ENCODE peak calls at places on chromosomes 5 and 9, in seven cellular contexts. One of them, this sample, is unnamed.

GRCh38 chr5:132064738-132065331 is 4.4 kb downstream of the IL3 start:
- DNase-seq in AG08396: peak
- DNase-seq in NAMALWA: peak
- DNase-seq in T-helper 2 cell: peak
- DNase-seq in type B pancreatic cell: peak
- DNase-seq in coronary artery: no peak
- DNase-seq in chondrocyte: peak
- DNase-seq in this sample: peak

GRCh38 chr5:78805474-78806124 is 157.0 kb upstream of the LHFPL2 start:
- DNase-seq in AG08396: no peak
- DNase-seq in NAMALWA: no peak
- DNase-seq in T-helper 2 cell: no peak
- DNase-seq in type B pancreatic cell: no peak
- DNase-seq in coronary artery: no peak
- DNase-seq in chondrocyte: no peak
- DNase-seq in this sample: no peak

GRCh38 chr5:55570026-55570425 is 35.3 kb upstream of the PLPP1 start:
- DNase-seq in AG08396: peak
- DNase-seq in NAMALWA: no peak
- DNase-seq in T-helper 2 cell: no peak
- DNase-seq in type B pancreatic cell: no peak
- DNase-seq in coronary artery: no peak
- DNase-seq in chondrocyte: no peak
- DNase-seq in this sample: no peak

GRCh38 chr9:36760667-36761066 is 188.0 kb downstream of the MELK start:
- DNase-seq in AG08396: no peak
- DNase-seq in NAMALWA: no peak
- DNase-seq in T-helper 2 cell: no peak
- DNase-seq in type B pancreatic cell: no peak
- DNase-seq in coronary artery: no peak
- DNase-seq in chondrocyte: no peak
- DNase-seq in this sample: no peak

GRCh38 chr9:42852133-42852532 is 668.7 kb downstream of the SPATA31A6 start:
- DNase-seq in AG08396: peak
- DNase-seq in NAMALWA: peak
- DNase-seq in T-helper 2 cell: no peak
- DNase-seq in type B pancreatic cell: no peak
- DNase-seq in coronary artery: no peak
- DNase-seq in chondrocyte: peak
- DNase-seq in this sample: peak

GRCh38 chr5:139767960-139768359 is 27.6 kb upstream of the PSD2 start:
- DNase-seq in AG08396: no peak
- DNase-seq in NAMALWA: no peak
- DNase-seq in T-helper 2 cell: no peak
- DNase-seq in type B pancreatic cell: no peak
- DNase-seq in coronary artery: no peak
- DNase-seq in chondrocyte: no peak
- DNase-seq in this sample: no peak

GRCh38 chr9:106772523-106773290 is 90.3 kb upstream of the ZNF462 start:
- DNase-seq in AG08396: no peak
- DNase-seq in NAMALWA: no peak
- DNase-seq in T-helper 2 cell: no peak
- DNase-seq in type B pancreatic cell: no peak
- DNase-seq in coronary artery: no peak
- DNase-seq in chondrocyte: no peak
- DNase-seq in this sample: peak

GRCh38 chr9:116998305-116998704 is 311.2 kb downstream of the TRIM32 start:
- DNase-seq in AG08396: peak
- DNase-seq in NAMALWA: peak
- DNase-seq in T-helper 2 cell: no peak
- DNase-seq in type B pancreatic cell: no peak
- DNase-seq in coronary artery: no peak
- DNase-seq in chondrocyte: no peak
- DNase-seq in this sample: peak

GRCh38 chr5:62369039-62369438 is 34.7 kb downstream of the DIMT1 start:
- DNase-seq in AG08396: no peak
- DNase-seq in NAMALWA: no peak
- DNase-seq in T-helper 2 cell: no peak
- DNase-seq in type B pancreatic cell: no peak
- DNase-seq in coronary artery: no peak
- DNase-seq in chondrocyte: no peak
- DNase-seq in this sample: no peak

GRCh38 chr5:10702911-10703491 is 58.0 kb downstream of the DAP start:
- DNase-seq in AG08396: no peak
- DNase-seq in NAMALWA: no peak
- DNase-seq in T-helper 2 cell: no peak
- DNase-seq in type B pancreatic cell: no peak
- DNase-seq in coronary artery: no peak
- DNase-seq in chondrocyte: no peak
- DNase-seq in this sample: peak

GRCh38 chr9:121483049-121483448 is 16.6 kb downstream of the GGTA1 start:
- DNase-seq in AG08396: no peak
- DNase-seq in NAMALWA: no peak
- DNase-seq in T-helper 2 cell: no peak
- DNase-seq in type B pancreatic cell: no peak
- DNase-seq in coronary artery: no peak
- DNase-seq in chondrocyte: peak
- DNase-seq in this sample: no peak

GRCh38 chr5:129593525-129593924 is 133.4 kb downstream of the ADAMTS19 start:
- DNase-seq in AG08396: no peak
- DNase-seq in NAMALWA: no peak
- DNase-seq in T-helper 2 cell: no peak
- DNase-seq in type B pancreatic cell: no peak
- DNase-seq in coronary artery: no peak
- DNase-seq in chondrocyte: no peak
- DNase-seq in this sample: peak

GRCh38 chr9:127746959-127747569 is 12.0 kb upstream of the TOR2A start:
- DNase-seq in AG08396: no peak
- DNase-seq in NAMALWA: no peak
- DNase-seq in T-helper 2 cell: no peak
- DNase-seq in type B pancreatic cell: no peak
- DNase-seq in coronary artery: no peak
- DNase-seq in chondrocyte: no peak
- DNase-seq in this sample: no peak

GRCh38 chr9:116008278-116008677 is 145.3 kb upstream of the PAPPA start:
- DNase-seq in AG08396: no peak
- DNase-seq in NAMALWA: no peak
- DNase-seq in T-helper 2 cell: no peak
- DNase-seq in type B pancreatic cell: no peak
- DNase-seq in coronary artery: no peak
- DNase-seq in chondrocyte: no peak
- DNase-seq in this sample: peak

GRCh38 chr5:165334186-165334585 is 1828.8 kb downstream of the MAT2B start:
- DNase-seq in AG08396: no peak
- DNase-seq in NAMALWA: no peak
- DNase-seq in T-helper 2 cell: no peak
- DNase-seq in type B pancreatic cell: no peak
- DNase-seq in coronary artery: no peak
- DNase-seq in chondrocyte: no peak
- DNase-seq in this sample: peak

This sample was measured in bronchial epithelial cell.